ENCODE peak calls at places on chromosomes 7 and 10, in four cellular contexts. Y is GM23338, I is small intestine, G is neural progenitor cell. D is an unnamed sample.

GRCh38 chr7:131157530-131158243 is 170.0 kb upstream of the MKLN1 start:
- DNase-seq in Y (no peak), I (no peak), G (no peak), D (no peak)

GRCh38 chr7:36128448-36129047 is 24.5 kb upstream of the EEPD1 start:
- DNase-seq in Y (peak), I (peak), G (no peak), D (no peak)

GRCh38 chr10:77493851-77494788 is 143.5 kb downstream of the KCNMA1 start:
- DNase-seq in Y (peak), I (no peak), G (peak), D (peak)

GRCh38 chr7:127885843-127886242 is 145.4 kb downstream of the LRRC4 start:
- DNase-seq in Y (no peak), I (no peak), G (no peak), D (no peak)

GRCh38 chr10:50604049-50604640 is 19.6 kb downstream of the SGMS1 start:
- DNase-seq in Y (no peak), I (no peak), G (no peak), D (no peak)

GRCh38 chr10:33022090-33022489 is 64.1 kb upstream of the ITGB1 start:
- DNase-seq in Y (no peak), I (no peak), G (no peak), D (no peak)

GRCh38 chr10:94351089-94351488 is 11.7 kb downstream of the NOC3L start:
- DNase-seq in Y (no peak), I (no peak), G (no peak), D (no peak)

GRCh38 chr10:6567203-6567703 is 12.8 kb downstream of the PRKCQ start:
- DNase-seq in Y (no peak), I (no peak), G (no peak), D (no peak)

GRCh38 chr7:37833107-37833817 is 15.1 kb upstream of the NME8 start:
- DNase-seq in Y (peak), I (peak), G (peak), D (peak)

GRCh38 chr7:80724249-80724871 is 85.9 kb downstream of the CD36 start:
- DNase-seq in Y (peak), I (no peak), G (peak), D (no peak)

GRCh38 chr7:150447966-150448788 is 2.3 kb upstream of the GIMAP8 start:
- DNase-seq in Y (no peak), I (no peak), G (no peak), D (no peak)

GRCh38 chr10:59805043-59805442 is 51.8 kb upstream of the MRLN start:
- DNase-seq in Y (peak), I (peak), G (peak), D (peak)

GRCh38 chr7:101629171-101629570 is at the start of gene MYL10:
- DNase-seq in Y (no peak), I (no peak), G (no peak), D (no peak)

GRCh38 chr10:93061594-93062498 is 1.2 kb downstream of the CYP26C1 start:
- DNase-seq in Y (peak), I (no peak), G (no peak), D (no peak)

GRCh38 chr7:122463631-122464030 is 159.1 kb upstream of the FEZF1 start:
- DNase-seq in Y (no peak), I (no peak), G (no peak), D (no peak)

GRCh38 chr10:71077143-71077581 is 135.2 kb upstream of the UNC5B start:
- DNase-seq in Y (no peak), I (no peak), G (no peak), D (no peak)

GRCh38 chr10:87705339-87705738 is 45.7 kb downstream of the PAPSS2 start:
- DNase-seq in Y (no peak), I (no peak), G (no peak), D (no peak)

GRCh38 chr7:25707733-25708132 is 444.3 kb upstream of the NFE2L3 start:
- DNase-seq in Y (no peak), I (no peak), G (no peak), D (no peak)

GRCh38 chr10:98425511-98426352 is 10.8 kb upstream of the PYROXD2 start:
- DNase-seq in Y (peak), I (peak), G (peak), D (no peak)

GRCh38 chr7:66169616-66170015 is 35.5 kb upstream of the TPST1 start:
- DNase-seq in Y (no peak), I (no peak), G (no peak), D (no peak)

GRCh38 chr10:105195831-105196230 is 554.7 kb downstream of the SORCS3 start:
- DNase-seq in Y (no peak), I (no peak), G (no peak), D (no peak)

GRCh38 chr7:69981646-69982045 is 383.4 kb downstream of the AUTS2 start:
- DNase-seq in Y (no peak), I (no peak), G (no peak), D (no peak)

GRCh38 chr7:468681-469590 is 50.7 kb downstream of the PDGFA start:
- DNase-seq in Y (no peak), I (no peak), G (no peak), D (no peak)

DNA sequence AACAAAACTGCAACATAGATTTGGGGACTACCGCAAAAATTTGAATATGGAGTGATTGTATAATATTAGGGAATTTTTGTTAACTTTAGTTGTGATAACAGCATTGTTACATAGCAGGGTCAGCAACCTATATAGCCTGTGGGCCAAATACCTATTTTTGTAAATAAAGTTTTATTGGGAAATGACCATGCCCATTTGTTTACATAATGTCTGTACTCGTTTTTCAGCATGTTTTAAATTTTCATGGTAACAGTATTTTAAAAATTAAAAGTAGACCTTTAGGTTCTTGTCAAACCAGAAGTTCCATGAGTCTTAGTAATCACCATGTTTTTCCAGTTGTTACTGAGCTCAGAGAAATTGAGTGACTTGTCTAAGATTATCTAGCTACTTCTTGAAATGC is 4.7 kb downstream of the BCAP29 start:
- DNase-seq in Y (no peak), I (no peak), G (no peak), D (no peak)
- H3K27ac ChIP-seq in Y (no peak), I (no peak), G (no peak), D (no peak)

DNA sequence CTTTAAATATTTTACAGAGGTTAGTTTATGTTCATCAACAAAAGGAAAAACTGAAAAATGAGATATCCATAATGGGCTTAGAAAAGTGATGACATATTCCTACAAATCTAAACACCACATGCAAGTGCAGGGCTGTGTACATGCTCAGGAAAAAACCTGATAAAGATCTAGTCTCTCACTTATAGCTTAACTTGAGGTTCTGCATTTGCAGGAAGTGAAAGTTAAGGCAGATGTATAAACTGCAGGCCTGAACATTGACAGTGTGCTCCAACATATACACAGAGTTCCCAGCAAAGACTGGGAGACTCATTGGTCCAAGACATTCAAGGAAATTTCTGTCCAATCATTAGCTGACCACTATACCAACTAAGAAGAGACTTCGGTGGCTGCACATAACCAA is 63.8 kb upstream of the RET start:
- DNase-seq in Y (no peak), I (no peak), G (no peak), D (no peak)
- H3K27ac ChIP-seq in Y (peak), I (no peak), G (no peak), D (no peak)

GRCh38 chr10:103691723-103692380 is 163.5 kb downstream of the SH3PXD2A start:
- DNase-seq in Y (peak), I (no peak), G (peak), D (no peak)
- H3K27ac ChIP-seq in Y (no peak), I (peak), G (no peak), D (no peak)

GRCh38 chr10:91683976-91684375 is 51.1 kb upstream of the PPP1R3C start:
- DNase-seq in Y (peak), I (no peak), G (peak), D (no peak)
- H3K27ac ChIP-seq in Y (no peak), I (no peak), G (peak), D (no peak)

DNA sequence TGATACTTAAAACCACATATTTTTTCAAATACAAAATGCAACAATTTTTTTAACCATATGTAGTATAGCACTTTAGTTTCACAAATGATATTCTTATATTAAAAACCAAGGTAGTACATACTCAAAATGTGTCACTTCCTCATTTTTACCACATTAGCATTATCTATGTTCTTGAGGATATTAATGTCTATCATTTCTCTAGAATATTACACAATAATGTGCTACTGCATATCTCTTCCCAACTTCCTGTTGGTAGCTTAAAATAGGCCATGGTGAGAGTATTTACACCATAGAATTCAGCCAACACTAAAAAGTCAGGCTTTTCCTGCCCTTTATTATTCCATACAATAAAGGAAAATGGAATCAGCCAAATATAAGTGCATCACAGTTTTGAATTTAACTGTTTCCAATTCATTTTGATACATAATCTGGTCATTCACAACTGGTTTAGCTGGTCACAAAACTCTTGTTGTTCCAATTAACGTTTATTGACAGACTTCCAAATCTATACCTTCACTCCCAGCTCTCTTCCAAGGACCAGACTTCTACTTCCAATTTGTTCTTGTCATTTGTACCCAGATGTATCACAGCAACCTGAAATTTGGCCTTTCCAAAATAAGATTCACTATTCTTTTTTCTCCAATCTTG is 20.0 kb upstream of the LRRC17 start:
- DNase-seq in Y (no peak), I (no peak), G (no peak), D (no peak)
- H3K27ac ChIP-seq in Y (no peak), I (no peak), G (no peak), D (no peak)

GRCh38 chr10:62133618-62134017 is 135.0 kb downstream of the RTKN2 start:
- DNase-seq in Y (no peak), I (no peak), G (no peak), D (no peak)
- H3K27ac ChIP-seq in Y (no peak), I (no peak), G (no peak), D (no peak)

DNA sequence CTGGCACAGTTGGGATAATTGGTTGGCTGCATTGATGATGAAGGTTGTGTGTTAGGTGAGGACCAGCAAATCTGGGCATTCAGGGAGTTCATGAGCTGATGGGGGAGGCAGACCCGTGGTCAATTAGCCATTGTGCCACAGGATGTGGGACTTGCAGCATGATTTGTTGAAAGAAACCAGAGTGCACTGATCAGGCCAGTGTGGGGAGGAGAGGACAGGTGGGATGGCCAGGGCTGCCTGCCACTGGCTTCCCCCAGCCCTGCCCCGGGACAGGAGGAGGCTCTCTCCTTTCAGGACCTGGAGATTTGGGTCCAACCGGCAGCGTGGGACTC is 4.3 kb downstream of the CLIP2 start:
- DNase-seq in Y (no peak), I (no peak), G (no peak), D (no peak)
- H3K27ac ChIP-seq in Y (peak), I (peak), G (no peak), D (no peak)

GRCh38 chr7:140314571-140315480 is 83.5 kb downstream of the SLC37A3 start:
- DNase-seq in Y (no peak), I (no peak), G (no peak), D (no peak)
- H3K27ac ChIP-seq in Y (no peak), I (no peak), G (no peak), D (no peak)

DNA sequence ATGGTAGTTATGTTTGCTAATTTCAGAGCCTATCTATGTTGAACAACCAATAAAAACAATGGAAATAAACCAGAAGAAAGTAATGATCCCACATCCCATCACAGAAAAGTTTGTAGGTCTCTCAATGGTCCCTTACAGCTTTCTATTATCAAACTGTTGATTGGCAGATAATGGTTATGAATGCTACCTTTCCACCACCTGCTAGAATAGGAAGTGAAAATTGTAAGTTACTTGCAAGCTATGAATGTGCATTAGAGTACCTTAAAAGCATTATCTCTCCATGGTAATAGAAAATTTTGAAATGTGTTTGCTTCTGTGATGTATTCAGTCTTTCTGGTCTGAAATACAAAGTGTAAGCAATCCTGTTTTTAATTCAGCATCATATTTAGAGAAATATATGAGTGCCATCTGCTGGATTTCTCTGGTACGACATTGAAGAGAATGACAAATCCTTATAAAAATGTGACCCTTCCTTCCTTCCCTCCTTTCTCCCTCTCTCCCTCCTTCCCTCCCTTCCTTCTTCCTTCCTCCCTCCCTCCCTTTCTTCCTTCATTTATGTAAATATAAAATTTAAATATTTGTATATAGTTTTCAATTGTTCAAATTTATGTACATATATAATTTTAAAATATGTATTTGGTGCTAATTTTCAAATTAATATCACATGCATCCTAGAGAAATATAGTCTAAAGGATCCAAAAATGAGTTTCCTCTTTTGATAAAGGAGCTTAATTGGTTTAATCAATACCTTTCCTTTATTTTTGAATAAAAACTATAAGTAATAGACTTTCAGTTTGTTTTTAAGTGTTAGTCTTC is 41.4 kb upstream of the PNLIPRP3 start:
- DNase-seq in Y (peak), I (peak), G (peak), D (no peak)
- H3K27ac ChIP-seq in Y (no peak), I (no peak), G (no peak), D (no peak)

GRCh38 chr7:152158801-152159587 is 133.5 kb downstream of the GALNT11 start:
- DNase-seq in Y (no peak), I (no peak), G (no peak), D (no peak)

DNA sequence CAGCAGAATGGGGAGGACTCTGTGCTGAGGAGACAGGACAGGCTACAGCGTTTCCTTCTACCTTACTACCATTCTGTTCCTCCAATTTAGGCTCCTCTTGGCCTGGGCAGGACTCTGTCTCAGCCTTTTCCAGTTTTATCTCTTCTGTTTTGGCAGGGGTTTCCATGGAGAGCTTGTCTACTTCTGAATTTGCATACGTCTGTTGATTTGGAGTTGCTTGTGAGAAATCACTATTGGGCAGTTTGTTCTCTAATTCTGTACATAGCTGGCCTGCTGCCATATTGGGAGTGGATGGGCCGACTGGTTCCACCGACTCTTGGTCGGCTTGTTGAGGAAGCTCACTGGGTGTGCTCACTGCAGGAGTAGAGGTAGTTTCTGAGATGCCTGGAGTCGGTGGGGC is 136.8 kb downstream of the GALNT11 start:
- DNase-seq in Y (no peak), I (no peak), G (no peak), D (no peak)
- H3K27ac ChIP-seq in Y (no peak), I (no peak), G (no peak), D (no peak)

D was measured in iPS DF 6.9.